ENCODE peak calls at places on chromosomes 12 and 14, in seven cellular contexts. L is psoas muscle; O is effector memory CD4-positive, alpha-beta T cell; W is ovary; J is fibroblast of lung; N is heart left ventricle; R is transverse colon. A is an unnamed sample. For H3K4me1, the result is how much of the 10 kb centered on the place peaks cover.

GRCh38 chr14:64465208-64465821 is at the start of gene AKAP5:
- DNase-seq in L (peak), R (peak), W (peak), O (peak), J (peak), N (peak), A (peak)

GRCh38 chr12:14664434-14665023 is 31.9 kb downstream of the GUCY2C start:
- DNase-seq in O (no peak), J (peak), N (no peak), R (peak), L (no peak), W (peak), A (no peak)

GRCh38 chr12:91127296-91127695 is 16.0 kb upstream of the LUM start:
- DNase-seq in L (no peak), W (no peak), R (no peak), O (no peak), J (peak), N (no peak), A (no peak)

GRCh38 chr12:12560587-12561304 is 1.9 kb downstream of the DUSP16 start:
- DNase-seq in R (peak), O (peak), L (no peak), W (peak), N (no peak), J (peak), A (no peak)

GRCh38 chr12:129873458-129873857 is 30.4 kb downstream of the TMEM132D start:
- DNase-seq in O (no peak), R (no peak), J (peak), W (no peak), L (no peak), N (no peak), A (no peak)

GRCh38 chr12:121766290-121767039 is 27.0 kb downstream of the RHOF start:
- DNase-seq in R (no peak), J (peak), L (no peak), W (no peak), N (no peak), O (no peak), A (no peak)

GRCh38 chr14:68528031-68528687 is 264.7 kb downstream of the ZFP36L1 start:
- DNase-seq in R (no peak), L (no peak), J (no peak), O (no peak), N (no peak), W (no peak), A (no peak)

GRCh38 chr14:90091393-90091792 is 29.6 kb downstream of the KCNK13 start:
- DNase-seq in L (no peak), J (peak), R (no peak), O (no peak), W (no peak), N (no peak), A (no peak)

GRCh38 chr14:35986219-35986573 is 160.1 kb downstream of the BRMS1L start:
- DNase-seq in W (no peak), O (no peak), R (no peak), J (no peak), L (no peak), N (no peak), A (no peak)

GRCh38 chr14:45526715-45527549 is 273.9 kb upstream of the MIS18BP1 start:
- DNase-seq in J (no peak), L (peak), O (no peak), N (no peak), R (no peak), W (no peak), A (no peak)

GRCh38 chr12:34290191-34290995 is 268.1 kb downstream of the ALG10 start:
- DNase-seq in O (no peak), J (no peak), R (peak), L (peak), W (no peak), N (no peak), A (peak)

GRCh38 chr14:87643005-87643404 is 350.0 kb downstream of the GALC start:
- DNase-seq in W (peak), O (no peak), L (no peak), R (no peak), N (peak), J (peak), A (no peak)

GRCh38 chr14:105347587-105347968 is 33.0 kb downstream of the PACS2 start:
- DNase-seq in L (no peak), R (no peak), O (no peak), W (no peak), N (no peak), J (no peak), A (no peak)

GRCh38 chr12:131831635-131832041 is 3.4 kb downstream of the MMP17 start:
- DNase-seq in R (no peak), N (peak), W (peak), L (peak), J (peak), O (no peak), A (no peak)

GRCh38 chr12:106739815-106740552 is 34.5 kb upstream of the RIC8B start:
- DNase-seq in O (no peak), N (no peak), J (peak), L (no peak), W (no peak), R (peak), A (no peak)

GRCh38 chr14:49303952-49304516 is 282.1 kb downstream of the RPS29 start:
- DNase-seq in L (no peak), O (no peak), J (peak), N (no peak), R (no peak), W (peak), A (no peak)

GRCh38 chr12:1811281-1811947 is 9.0 kb upstream of the LRTM2 start:
- DNase-seq in R (no peak), N (peak), L (peak), O (peak), W (no peak), J (peak), A (no peak)

GRCh38 chr14:70098257-70098809 is 90.4 kb downstream of the SLC8A3 start:
- DNase-seq in R (no peak), O (no peak), W (no peak), L (no peak), N (no peak), J (peak), A (no peak)

GRCh38 chr12:52499836-52500560 is 6.9 kb upstream of the KRT6A start:
- DNase-seq in O (no peak), R (no peak), J (peak), L (no peak), W (no peak), N (no peak), A (no peak)

GRCh38 chr12:53623526-53623925 is 2.7 kb downstream of the ATF7 start:
- DNase-seq in R (no peak), O (no peak), J (peak), L (no peak), N (no peak), W (no peak), A (no peak)

GRCh38 chr14:61561144-61561543 is 134.2 kb upstream of the HIF1A start:
- DNase-seq in R (no peak), W (no peak), O (no peak), L (no peak), N (no peak), J (peak), A (no peak)

GRCh38 chr14:101404426-101405170 is 156.7 kb upstream of the DIO3 start:
- DNase-seq in W (no peak), N (no peak), J (no peak), O (no peak), R (no peak), L (no peak), A (no peak)

GRCh38 chr12:67671419-67671818 is 22.9 kb downstream of the DYRK2 start:
- DNase-seq in O (no peak), L (no peak), R (no peak), J (peak), W (no peak), N (no peak), A (no peak)

GRCh38 chr12:2944401-2945047 is 14.7 kb upstream of the TEAD4 start:
- DNase-seq in J (no peak), O (no peak), N (peak), R (peak), L (peak), W (peak), A (peak)

GRCh38 chr12:9237286-9237685 is 29.1 kb upstream of the PZP start:
- DNase-seq in R (no peak), W (no peak), J (no peak), O (no peak), N (no peak), L (no peak), A (no peak)

GRCh38 chr12:54009171-54010052 is 627 bp downstream of the HOXC8 start:
- DNase-seq in O (no peak), R (no peak), J (no peak), N (no peak), W (no peak), L (peak), A (peak)

GRCh38 chr12:66290716-66291200 is 11.5 kb upstream of the HELB start:
- DNase-seq in N (no peak), W (no peak), L (no peak), O (peak), J (no peak), R (no peak), A (no peak)

GRCh38 chr14:94681300-94682060 is 69.3 kb downstream of the SERPINA3 start:
- DNase-seq in J (peak), W (peak), L (no peak), N (no peak), O (no peak), R (peak), A (no peak)

GRCh38 chr14:51884086-51884927 is 23.9 kb downstream of the GNG2 start:
- DNase-seq in J (peak), N (no peak), R (no peak), O (no peak), W (no peak), L (no peak), A (no peak)

GRCh38 chr14:51877807-51878206 is 17.4 kb downstream of the GNG2 start:
- DNase-seq in W (no peak), R (no peak), L (no peak), J (no peak), N (no peak), O (no peak), A (no peak)

GRCh38 chr14:51879170-51879569 is 18.8 kb downstream of the GNG2 start:
- DNase-seq in O (no peak), L (no peak), N (no peak), J (no peak), W (no peak), R (no peak), A (no peak)

GRCh38 chr14:51880810-51881580 is 20.6 kb downstream of the GNG2 start:
- DNase-seq in R (no peak), W (peak), N (no peak), L (no peak), O (no peak), J (peak), A (no peak)

GRCh38 chr14:51883232-51883631 is 22.8 kb downstream of the GNG2 start:
- DNase-seq in R (no peak), J (no peak), O (no peak), W (no peak), L (no peak), N (no peak), A (no peak)
- H3K4me1 ChIP-seq in R (under half), J (under half), O (under half), W (under half), L (under half), N (under half), A (under half)

GRCh38 chr14:103137721-103138482 is 14.6 kb downstream of the TNFAIP2 start:
- DNase-seq in R (no peak), W (no peak), L (no peak), J (no peak), O (no peak), N (no peak), A (peak)
- H3K4me1 ChIP-seq in R (under half), W (under half), L (under half), J (under half), O (under half), N (under half), A (under half)

GRCh38 chr12:104501641-104502040 is 44.9 kb downstream of the CHST11 start:
- DNase-seq in L (no peak), R (no peak), O (no peak), J (no peak), N (no peak), W (no peak), A (no peak)

GRCh38 chr12:104505095-104505819 is 48.5 kb downstream of the CHST11 start:
- DNase-seq in R (peak), N (no peak), L (no peak), J (peak), W (no peak), O (no peak), A (no peak)

GRCh38 chr12:104504151-104504550 is 47.4 kb downstream of the CHST11 start:
- DNase-seq in J (no peak), L (no peak), R (no peak), N (no peak), W (no peak), O (no peak), A (no peak)

GRCh38 chr12:104502662-104503061 is 45.9 kb downstream of the CHST11 start:
- DNase-seq in J (no peak), W (no peak), R (no peak), O (no peak), L (no peak), N (no peak), A (no peak)

GRCh38 chr12:104503191-104503590 is 46.4 kb downstream of the CHST11 start:
- DNase-seq in J (no peak), L (no peak), N (no peak), R (no peak), W (no peak), O (no peak), A (no peak)
- H3K4me1 ChIP-seq in J (under half), L (under half), N (under half), R (under half), W (under half), O (under half), A (under half)

GRCh38 chr12:6204533-6205143 is 4.4 kb downstream of the CD9 start:
- DNase-seq in W (no peak), L (no peak), J (no peak), O (no peak), N (no peak), R (no peak), A (peak)
- H3K4me1 ChIP-seq in W (under half), L (under half), J (under half), O (under half), N (half or more), R (half or more), A (under half)

GRCh38 chr14:24809147-24809546 is 175.2 kb upstream of the GZMB start:
- DNase-seq in L (no peak), J (no peak), W (no peak), R (no peak), N (no peak), O (no peak), A (no peak)
- H3K4me1 ChIP-seq in L (under half), J (under half), W (under half), R (under half), N (under half), O (under half), A (under half)